ENCODE peak calls at places on chromosomes 16 and 17, in four cellular contexts. M is H4; F is stimulated activated CD8-positive, alpha-beta memory T cell treated with anti-CD3 and anti-CD28 coated beads, Interleukin-12 subunit alpha, Interleukin-12 subunit beta, amount 100 ng/mL, for 1 hour; P is nephron progenitor cell. G is an unnamed sample.

GRCh38 chr16:72357860-72358259 is 185.9 kb upstream of the PMFBP1 start:
- DNase-seq in P (no peak), M (no peak), F (no peak), G (no peak)

GRCh38 chr17:58112970-58113631 is 29.9 kb downstream of the DYNLL2 start:
- DNase-seq in F (peak), P (peak), M (peak), G (peak)

GRCh38 chr16:51419768-51420167 is 268.7 kb upstream of the SALL1 start:
- DNase-seq in P (no peak), F (no peak), M (no peak), G (no peak)

GRCh38 chr16:86929149-86929871 is 351.0 kb downstream of the FOXL1 start:
- DNase-seq in M (no peak), F (no peak), P (no peak), G (no peak)

GRCh38 chr16:12319464-12320030 is 343.0 kb downstream of the SNX29 start:
- DNase-seq in P (no peak), F (no peak), M (no peak), G (no peak)

GRCh38 chr16:65845466-65846209 is 520.9 kb upstream of the CDH5 start:
- DNase-seq in M (no peak), F (no peak), P (no peak), G (no peak)

GRCh38 chr16:74225278-74225677 is 71.3 kb upstream of the PSMD7 start:
- DNase-seq in M (no peak), F (no peak), P (no peak), G (no peak)

GRCh38 chr16:2224183-2224486 is 744 bp downstream of the E4F1 start:
- DNase-seq in F (no peak), M (no peak), P (no peak), G (no peak)

GRCh38 chr16:75224281-75224680 is 5.5 kb downstream of the CTRB1 start:
- DNase-seq in P (no peak), F (no peak), M (no peak), G (no peak)

GRCh38 chr16:68907297-68907999 is 64.1 kb downstream of the TANGO6 start:
- DNase-seq in P (no peak), F (no peak), M (no peak), G (no peak)

GRCh38 chr16:25109643-25110042 is 1.9 kb upstream of the LCMT1 start:
- DNase-seq in M (peak), P (no peak), F (no peak), G (no peak)

GRCh38 chr17:79391376-79391775 is 219.5 kb downstream of the RBFOX3 start:
- DNase-seq in P (no peak), M (no peak), F (no peak), G (no peak)

GRCh38 chr17:48134912-48135480 is 27.4 kb downstream of the SNX11 start:
- DNase-seq in P (no peak), F (no peak), M (no peak), G (no peak)

GRCh38 chr16:49967012-49967559 is 57.9 kb upstream of the CNEP1R1 start:
- DNase-seq in F (no peak), P (no peak), M (no peak), G (no peak)

GRCh38 chr17:9209781-9210370 is 188.6 kb downstream of the NTN1 start:
- DNase-seq in F (no peak), M (no peak), P (no peak), G (no peak)

GRCh38 chr17:74659898-74660297 is 36.4 kb upstream of the CD300E start:
- DNase-seq in P (no peak), F (no peak), M (no peak), G (no peak)

GRCh38 chr17:63641678-63642077 is 19.5 kb downstream of the MAP3K3 start:
- DNase-seq in P (no peak), F (no peak), M (no peak), G (no peak)